ENCODE peak calls at places on chromosomes 11 and 22, in four cellular contexts. E is RPMI7951; R is anterior cingulate cortex; V is stimulated activated CD4-positive, alpha-beta T cell treated with anti-CD3 and anti-CD28 coated beads, Interleukin-4, amount 100 ng/mL, for 48 hours. Z is an unnamed sample.

GRCh38 chr22:41847300-41847699 is 14.4 kb downstream of the SREBF2 start:
- DNase-seq in R (no peak), V (no peak), E (no peak), Z (no peak)

GRCh38 chr11:12868315-12869073 is 140.6 kb upstream of the RASSF10 start:
- DNase-seq in V (no peak), E (peak; percentile 58), R (no peak), Z (no peak)

GRCh38 chr11:116421529-116422185 is 351.1 kb downstream of the BUD13 start:
- DNase-seq in R (no peak), V (no peak), E (no peak), Z (no peak)

GRCh38 chr11:69892986-69893555 is 73.9 kb upstream of the FGF3 start:
- DNase-seq in V (no peak), R (no peak), E (peak; percentile 38), Z (no peak)

GRCh38 chr11:111528557-111528956 is 12.0 kb upstream of the LAYN start:
- DNase-seq in R (no peak), E (peak; percentile 23), V (no peak), Z (no peak)

GRCh38 chr11:18540207-18541009 is 13.7 kb upstream of the TSG101 start:
- DNase-seq in R (no peak), V (no peak), E (peak; percentile 21), Z (no peak)

GRCh38 chr11:128835741-128836410 is 31.2 kb downstream of the KCNJ1 start:
- DNase-seq in V (no peak), E (no peak), R (no peak), Z (no peak)

GRCh38 chr22:31179345-31179744 is 19.4 kb downstream of the RNF185 start:
- DNase-seq in E (peak; percentile 53), V (no peak), R (no peak), Z (peak; percentile 68)

GRCh38 chr22:20581503-20582170 is 74.2 kb downstream of the MED15 start:
- DNase-seq in E (no peak), V (no peak), R (peak; percentile 20), Z (no peak)

GRCh38 chr11:27933992-27934829 is 173.7 kb downstream of the KIF18A start:
- DNase-seq in R (no peak), V (no peak), E (peak; percentile 93), Z (no peak)

GRCh38 chr11:28123151-28123571 is 15.0 kb downstream of the METTL15 start:
- DNase-seq in R (no peak), E (peak; percentile 41), V (no peak), Z (no peak)

GRCh38 chr11:68838572-68838964 is 3.1 kb downstream of the CPT1A start:
- DNase-seq in E (peak; percentile 29), V (no peak), R (no peak), Z (no peak)

GRCh38 chr11:3153291-3153861 is 11.7 kb downstream of the OSBPL5 start:
- DNase-seq in R (no peak), V (no peak), E (peak; percentile 88), Z (no peak)

GRCh38 chr11:81963018-81963417 is 770.6 kb downstream of the FAM181B start:
- DNase-seq in R (no peak), E (no peak), V (no peak), Z (no peak)

GRCh38 chr11:504053-504993 is 2.7 kb downstream of the RNH1 start:
- DNase-seq in V (no peak), E (no peak), R (no peak), Z (no peak)

GRCh38 chr11:34027516-34028406 is 23.8 kb upstream of the CAPRIN1 start:
- DNase-seq in V (no peak), E (no peak), R (no peak), Z (no peak)

GRCh38 chr11:93773045-93773477 is 11.0 kb upstream of the MED17 start:
- DNase-seq in V (no peak), R (no peak), E (no peak), Z (no peak)

Z was measured in NCI-H460.